ENCODE peak calls at places on chromosomes 13 and 19, in four cellular contexts. O is stimulated activated CD8-positive, alpha-beta memory T cell treated with anti-CD3 and anti-CD28 coated beads, Interleukin-2, amount 100 ng/mL, for 48 hours; K is lower leg skin; J is effector CD4-positive, alpha-beta T cell. N is an unnamed sample.

GRCh38 chr13:43596924-43597598 is 189.7 kb downstream of the ENOX1 start:
- DNase-seq in O (no peak), K (no peak), J (no peak), N (no peak)

GRCh38 chr13:106690779-106691178 is 122.8 kb upstream of the ARGLU1 start:
- DNase-seq in O (no peak), K (no peak), J (no peak), N (no peak)

GRCh38 chr13:99217461-99218101 is 16.9 kb downstream of the UBAC2 start:
- DNase-seq in O (no peak), K (no peak), J (no peak), N (no peak)

GRCh38 chr13:60398949-60399589 is 2.0 kb downstream of the TDRD3 start:
- DNase-seq in O (no peak), K (no peak), J (no peak), N (no peak)

GRCh38 chr13:30851697-30852096 is 54.4 kb upstream of the MEDAG start:
- DNase-seq in O (no peak), K (no peak), J (no peak), N (no peak)

GRCh38 chr19:1449467-1450442 is at the start of gene APC2:
- DNase-seq in O (no peak), K (no peak), J (no peak), N (no peak)

GRCh38 chr19:8001651-8001994 is 3.8 kb downstream of the ELAVL1 start:
- DNase-seq in O (no peak), K (no peak), J (no peak), N (no peak)

GRCh38 chr19:55486971-55487883 is 1.0 kb upstream of the SSC5D start:
- DNase-seq in O (peak; percentile 37), K (no peak), J (no peak), N (no peak)

GRCh38 chr19:30708416-30708815 is 336.2 kb downstream of the ZNF536 start:
- DNase-seq in O (no peak), K (peak; percentile 37), J (no peak), N (no peak)

GRCh38 chr13:29572575-29572974 is 22.9 kb downstream of the SLC7A1 start:
- DNase-seq in O (no peak), K (no peak), J (no peak), N (no peak)

GRCh38 chr13:110210604-110210985 is 96.4 kb downstream of the COL4A1 start:
- DNase-seq in O (no peak), K (no peak), J (no peak), N (no peak)

GRCh38 chr13:73056054-73056962 is 2.5 kb upstream of the KLF5 start:
- DNase-seq in O (no peak), K (no peak), J (no peak), N (no peak)

GRCh38 chr19:13499682-13500081 is 6.6 kb downstream of the CACNA1A start:
- DNase-seq in O (no peak), K (no peak), J (no peak), N (no peak)

GRCh38 chr19:18594096-18594823 is 5.7 kb downstream of the REX1BD start:
- DNase-seq in O (peak; percentile 66), K (peak; percentile 95), J (peak; percentile 72), N (no peak)

GRCh38 chr19:33464010-33464732 is 57.4 kb downstream of the PEPD start:
- DNase-seq in O (no peak), K (peak; percentile 66), J (no peak), N (no peak)

GRCh38 chr19:48393559-48394330 is at the start of gene GRIN2D:
- DNase-seq in O (no peak), K (no peak), J (peak; percentile 18), N (no peak)

GRCh38 chr13:52127783-52128702 is 830 bp downstream of the NEK5 start:
- DNase-seq in O (no peak), K (no peak), J (peak; percentile 29), N (no peak)

GRCh38 chr13:78241278-78241919 is 322.8 kb upstream of the EDNRB start:
- DNase-seq in O (no peak), K (no peak), J (no peak), N (no peak)

GRCh38 chr19:40232479-40232878 is 6.0 kb upstream of the CCNP start:
- DNase-seq in O (no peak), K (no peak), J (no peak), N (no peak)

GRCh38 chr13:21149568-21149967 is 26.8 kb downstream of the SKA3 start:
- DNase-seq in O (no peak), K (no peak), J (no peak), N (no peak)

GRCh38 chr19:47074621-47075020 is 26.2 kb upstream of the TMEM160 start:
- DNase-seq in O (no peak), K (no peak), J (no peak), N (no peak)

GRCh38 chr19:46279177-46279576 is 17.7 kb upstream of the HIF3A start:
- DNase-seq in O (no peak), K (no peak), J (no peak), N (no peak)

GRCh38 chr19:14517840-14518505 is at the start of gene DNAJB1:
- DNase-seq in O (peak; percentile 64), K (peak; percentile 96), J (peak; percentile 42), N (no peak)

GRCh38 chr13:23707674-23708073 is 137.5 kb downstream of the TNFRSF19 start:
- DNase-seq in O (no peak), K (no peak), J (no peak), N (no peak)

GRCh38 chr19:7333198-7334118 is 15.3 kb upstream of the ARHGEF18 start:
- DNase-seq in O (no peak), K (no peak), J (no peak), N (no peak)

GRCh38 chr13:94028234-94029145 is 451.0 kb downstream of the DCT start:
- DNase-seq in O (no peak), K (no peak), J (no peak), N (no peak)

GRCh38 chr13:110645750-110646149 is 30.4 kb downstream of the NAXD start:
- DNase-seq in O (no peak), K (peak; percentile 66), J (no peak), N (no peak)

GRCh38 chr19:54207908-54208783 is 7.5 kb downstream of the RPS9 start:
- DNase-seq in O (no peak), K (peak; percentile 90), J (no peak), N (no peak)

GRCh38 chr13:25503856-25504255 is 132.1 kb downstream of the ATP8A2 start:
- DNase-seq in O (no peak), K (no peak), J (no peak), N (no peak)

GRCh38 chr13:73259061-73259908 is 200.5 kb downstream of the KLF5 start:
- DNase-seq in O (no peak), K (no peak), J (no peak), N (no peak)

GRCh38 chr19:32812036-32812435 is 57.5 kb downstream of the SLC7A9 start:
- DNase-seq in O (no peak), K (no peak), J (no peak), N (no peak)

GRCh38 chr19:7862413-7862951 is 11.7 kb downstream of the PRR36 start:
- DNase-seq in O (peak; percentile 77), K (peak; percentile 92), J (peak; percentile 57), N (no peak)

GRCh38 chr13:20118268-20119140 is 42.3 kb downstream of the GJA3 start:
- DNase-seq in O (no peak), K (peak; percentile 90), J (peak; percentile 20), N (no peak)

GRCh38 chr13:40452741-40453665 is 213.4 kb downstream of the FOXO1 start:
- DNase-seq in O (no peak), K (no peak), J (no peak), N (no peak)

GRCh38 chr13:110499621-110500281 is 61.8 kb downstream of the RAB20 start:
- DNase-seq in O (no peak), K (no peak), J (no peak), N (no peak)

GRCh38 chr13:109785892-109786450 is 412 bp downstream of the IRS2 start:
- DNase-seq in O (no peak), K (no peak), J (peak; percentile 39), N (no peak)

GRCh38 chr13:106587787-106588186 is 19.9 kb upstream of the ARGLU1 start:
- DNase-seq in O (no peak), K (no peak), J (no peak), N (no peak)

N was measured in cortex of kidney.